ENCODE peak calls at places on chromosomes 16 and 17, in four cellular contexts. A is H1, U is GM12878, D is SK-N-SH. Q is an unnamed sample.

GRCh38 chr16:4847774-4848587 is 700 bp downstream of the UBN1 start:
- DNase-seq in D (peak; percentile 71), A (no peak), U (no peak), Q (peak; percentile 29)

GRCh38 chr17:48528153-48528912 is 2.5 kb downstream of the HOXB1 start:
- DNase-seq in U (no peak), A (no peak), D (no peak), Q (no peak)

GRCh38 chr17:12492450-12492849 is 173.2 kb upstream of the MYOCD start:
- DNase-seq in U (no peak), D (no peak), A (no peak), Q (no peak)

GRCh38 chr17:80594666-80595269 is 50.1 kb downstream of the RPTOR start:
- DNase-seq in D (no peak), A (no peak), U (no peak), Q (no peak)

GRCh38 chr17:29179232-29180036 is 764 bp downstream of the MYO18A start:
- DNase-seq in U (no peak), A (peak; percentile 70), D (peak; percentile 84), Q (peak; percentile 89)

GRCh38 chr16:69477546-69477945 is 53.1 kb downstream of the CYB5B start:
- DNase-seq in U (no peak), D (no peak), A (no peak), Q (no peak)

GRCh38 chr16:74601131-74601871 is 5.6 kb downstream of the GLG1 start:
- DNase-seq in A (no peak), D (peak; percentile 30), U (no peak), Q (no peak)

GRCh38 chr17:75047398-75048098 is 523 bp downstream of the KCTD2 start:
- DNase-seq in A (no peak), D (no peak), U (no peak), Q (no peak)

GRCh38 chr16:84239910-84240309 is at the start of gene KCNG4:
- DNase-seq in D (peak; percentile 75), A (no peak), U (no peak), Q (no peak)

GRCh38 chr17:75288784-75289121 is 480 bp downstream of the SLC25A19 start:
- DNase-seq in U (no peak), D (no peak), A (no peak), Q (peak; percentile 69)

GRCh38 chr16:72380283-72380682 is 208.3 kb upstream of the PMFBP1 start:
- DNase-seq in U (no peak), D (no peak), A (no peak), Q (no peak)

GRCh38 chr17:17032131-17032692 is 10.0 kb upstream of the MPRIP start:
- DNase-seq in A (no peak), U (no peak), D (peak; percentile 85), Q (peak; percentile 64)

GRCh38 chr17:44084131-44084538 is 13.6 kb downstream of the G6PC3 start:
- DNase-seq in A (no peak), U (no peak), D (peak; percentile 78), Q (no peak)

GRCh38 chr17:73646409-73647305 is 2.4 kb upstream of the SDK2 start:
- DNase-seq in U (no peak), D (peak; percentile 83), A (no peak), Q (peak; percentile 21)

GRCh38 chr16:30948956-30949654 is at the start of gene ORAI3:
- DNase-seq in D (peak; percentile 80), U (no peak), A (no peak), Q (no peak)

GRCh38 chr17:27892866-27893769 is at the start of gene LYRM9:
- DNase-seq in U (peak; percentile 48), A (peak; percentile 75), D (peak; percentile 98), Q (peak; percentile 75)

GRCh38 chr16:27450836-27451341 is 48.9 kb downstream of the IL21R start:
- DNase-seq in A (no peak), U (peak; percentile 68), D (no peak), Q (no peak)

GRCh38 chr16:27748868-27749546 is 199.1 kb downstream of the KATNIP start:
- DNase-seq in D (no peak), U (peak; percentile 1), A (peak; percentile 31), Q (peak; percentile 25)

GRCh38 chr17:17412331-17412730 is 64.5 kb upstream of the MED9 start:
- DNase-seq in U (no peak), A (no peak), D (no peak), Q (no peak)

GRCh38 chr16:12763517-12763916 is 40.2 kb downstream of the CPPED1 start:
- DNase-seq in D (peak; percentile 68), U (no peak), A (no peak), Q (peak; percentile 65)

GRCh38 chr16:65200857-65201256 is 79.0 kb upstream of the CDH11 start:
- DNase-seq in D (no peak), A (no peak), U (no peak), Q (no peak)

GRCh38 chr17:4170639-4171280 is 27.8 kb downstream of the CYB5D2 start:
- DNase-seq in U (no peak), D (no peak), A (no peak), Q (no peak)

GRCh38 chr16:88469615-88470395 is 16.7 kb downstream of the ZFPM1 start:
- DNase-seq in U (no peak), D (no peak), A (no peak), Q (no peak)

GRCh38 chr17:15096511-15096910 is 168.6 kb downstream of the PMP22 start:
- DNase-seq in A (no peak), D (no peak), U (no peak), Q (no peak)

GRCh38 chr16:74896389-74897370 is 88.2 kb downstream of the WDR59 start:
- DNase-seq in U (no peak), D (no peak), A (no peak), Q (no peak)

GRCh38 chr16:67431077-67431804 is at the start of gene HSD11B2:
- DNase-seq in A (no peak), U (no peak), D (peak; percentile 93), Q (no peak)

GRCh38 chr17:411416-412120 is 59.0 kb upstream of the RPH3AL start:
- DNase-seq in U (no peak), A (no peak), D (no peak), Q (no peak)

GRCh38 chr17:409848-410673 is 57.5 kb upstream of the RPH3AL start:
- DNase-seq in D (peak; percentile 98), A (peak; percentile 100), U (peak; percentile 100), Q (peak; percentile 98)

GRCh38 chr17:412211-413015 is 59.8 kb upstream of the RPH3AL start:
- DNase-seq in U (no peak), A (no peak), D (peak; percentile 73), Q (peak; percentile 55)

GRCh38 chr17:409308-409847 is 56.8 kb upstream of the RPH3AL start:
- DNase-seq in D (no peak), A (no peak), U (no peak), Q (no peak)

DNA sequence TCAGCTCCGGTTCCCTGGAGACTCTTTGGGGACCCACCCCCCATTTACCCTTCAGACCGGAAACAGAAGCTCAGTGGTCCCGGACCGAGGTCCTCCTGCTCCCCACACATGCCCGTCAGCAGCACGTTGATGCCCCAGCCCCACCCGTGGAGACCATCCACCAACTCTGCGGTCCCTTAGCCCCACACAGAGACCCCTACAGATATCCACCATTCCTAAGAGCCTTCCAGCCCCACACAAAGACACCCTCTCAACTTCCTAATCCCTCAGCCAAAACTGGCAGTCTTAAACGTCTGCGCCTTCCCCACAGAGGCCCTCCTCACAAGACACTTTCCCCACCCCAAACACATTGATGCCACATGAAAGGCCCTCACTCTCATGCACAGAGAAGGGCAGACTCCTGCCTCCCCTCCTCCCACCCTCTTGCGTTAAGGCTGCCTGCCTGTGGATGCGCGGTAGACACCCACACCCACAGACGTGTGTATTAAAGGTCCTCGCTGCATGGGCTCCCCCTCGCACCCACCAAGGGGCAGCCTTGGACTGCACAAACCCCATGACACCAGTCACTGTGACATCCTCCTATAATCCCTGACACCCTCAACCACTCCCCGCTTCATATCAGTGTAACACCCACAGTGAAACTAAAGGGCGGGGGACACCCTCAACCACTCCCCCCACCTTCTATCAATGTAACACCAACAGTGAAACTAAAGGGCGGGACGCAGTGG is 58.2 kb upstream of the RPH3AL start:
- DNase-seq in U (no peak), A (no peak), D (peak; percentile 48), Q (no peak)
- TF ChIP-seq TCF12 in U (no peak), A (no peak), D (no peak), Q (no peak)

GRCh38 chr17:77619851-77620250 is 338.7 kb upstream of the TNRC6C start:
- DNase-seq in A (no peak), D (no peak), U (no peak), Q (no peak)

GRCh38 chr17:77619326-77619725 is 339.2 kb upstream of the TNRC6C start:
- DNase-seq in A (no peak), U (no peak), D (no peak), Q (no peak)

GRCh38 chr17:77618731-77619130 is 339.8 kb upstream of the TNRC6C start:
- DNase-seq in U (no peak), A (no peak), D (no peak), Q (no peak)

GRCh38 chr17:77620282-77620681 is 338.2 kb upstream of the TNRC6C start:
- DNase-seq in A (no peak), D (no peak), U (no peak), Q (no peak)

GRCh38 chr17:77622627-77623026 is 335.9 kb upstream of the TNRC6C start:
- DNase-seq in U (no peak), D (no peak), A (no peak), Q (no peak)
- TF ChIP-seq TCF12 in U (no peak), D (no peak), A (no peak), Q (no peak)

GRCh38 chr16:15483857-15484256 is 49.5 kb downstream of the BMERB1 start:
- DNase-seq in A (no peak), D (no peak), U (no peak), Q (no peak)

GRCh38 chr16:15485175-15485574 is 50.8 kb downstream of the BMERB1 start:
- DNase-seq in A (no peak), D (no peak), U (no peak), Q (no peak)

GRCh38 chr16:15482748-15483118 is 48.3 kb downstream of the BMERB1 start:
- DNase-seq in D (no peak), U (no peak), A (no peak), Q (no peak)

GRCh38 chr16:15484662-15485061 is 50.3 kb downstream of the BMERB1 start:
- DNase-seq in A (no peak), D (no peak), U (no peak), Q (peak; percentile 70)

GRCh38 chr16:15482068-15482747 is 47.8 kb downstream of the BMERB1 start:
- DNase-seq in D (peak; percentile 28), A (peak; percentile 75), U (no peak), Q (peak; percentile 99)
- TF ChIP-seq TCF12 in D (peak; percentile 73), A (no peak), U (no peak), Q (no peak)

GRCh38 chr17:57834146-57834741 is 15.6 kb downstream of the MRPS23 start:
- DNase-seq in D (peak; percentile 45), U (no peak), A (peak; percentile 15), Q (no peak)
- TF ChIP-seq TCF12 in D (no peak), U (no peak), A (no peak), Q (no peak)

Q was measured in HepG2.